ENCODE peak calls at places on chromosome 10, in five cellular contexts. R is uterus, W is psoas muscle, O is mesendoderm, K is iPS DF 6.9. H is an unnamed sample.

GRCh38 chr10:69512901-69513300 is 60.3 kb downstream of the NEUROG3 start:
- DNase-seq in W (no peak), O (no peak), R (no peak), K (no peak), H (no peak)

GRCh38 chr10:24196426-24197039 is 12.4 kb upstream of the KIAA1217 start:
- DNase-seq in W (peak; percentile 71), K (peak; percentile 79), R (peak; percentile 60), O (peak; percentile 81), H (peak; percentile 69)

GRCh38 chr10:77899080-77899477 is 27.5 kb downstream of the DLG5 start:
- DNase-seq in K (no peak), O (no peak), R (no peak), W (no peak), H (peak; percentile 67)

GRCh38 chr10:93098816-93099215 is 25.1 kb downstream of the CYP26A1 start:
- DNase-seq in R (no peak), W (no peak), K (no peak), O (no peak), H (no peak)

GRCh38 chr10:74486659-74487058 is 335.6 kb downstream of the ADK start:
- DNase-seq in O (no peak), K (no peak), R (no peak), W (no peak), H (no peak)

GRCh38 chr10:86151613-86152012 is 215.0 kb downstream of the GRID1 start:
- DNase-seq in O (no peak), K (no peak), W (no peak), R (no peak), H (no peak)

GRCh38 chr10:73991846-73992245 is 6.1 kb upstream of the VCL start:
- DNase-seq in K (no peak), O (no peak), R (no peak), W (peak; percentile 21), H (peak; percentile 81)

GRCh38 chr10:123669901-123670300 is 3.7 kb downstream of the GPR26 start:
- DNase-seq in K (no peak), W (no peak), O (no peak), R (no peak), H (no peak)

GRCh38 chr10:28926932-28927331 is 249.6 kb downstream of the BAMBI start:
- DNase-seq in W (no peak), K (no peak), R (no peak), O (no peak), H (no peak)

GRCh38 chr10:101780818-101781654 is 2.2 kb downstream of the NPM3 start:
- DNase-seq in O (peak; percentile 95), K (no peak), R (no peak), W (peak; percentile 59), H (peak; percentile 78)

GRCh38 chr10:44343836-44344235 is 41.1 kb downstream of the CXCL12 start:
- DNase-seq in K (no peak), W (no peak), O (peak; percentile 30), R (no peak), H (peak; percentile 9)

GRCh38 chr10:71920540-71921318 is 43.5 kb upstream of the CHST3 start:
- DNase-seq in R (peak; percentile 28), K (no peak), W (no peak), O (no peak), H (peak; percentile 75)

GRCh38 chr10:87761892-87762291 is 56.1 kb downstream of the ATAD1 start:
- DNase-seq in R (no peak), O (peak; percentile 35), K (no peak), W (no peak), H (no peak)

GRCh38 chr10:6473901-6474370 is 106.1 kb downstream of the PRKCQ start:
- DNase-seq in R (no peak), K (no peak), O (no peak), W (no peak), H (no peak)

GRCh38 chr10:4704034-4704545 is 121.9 kb upstream of the AKR1E2 start:
- DNase-seq in O (no peak), R (no peak), W (no peak), K (no peak), H (no peak)

GRCh38 chr10:46282460-46283216 is 4.2 kb upstream of the ANTXRL start:
- DNase-seq in O (peak; percentile 91), K (peak; percentile 5), R (peak; percentile 81), W (peak; percentile 83), H (peak; percentile 77)

GRCh38 chr10:50510517-50511473 is 113.0 kb downstream of the SGMS1 start:
- DNase-seq in W (no peak), O (no peak), R (no peak), K (no peak), H (no peak)

GRCh38 chr10:58511765-58512469 is 755 bp upstream of the BICC1 start:
- DNase-seq in W (peak; percentile 28), K (no peak), O (peak; percentile 5), R (peak; percentile 39), H (peak; percentile 43)

GRCh38 chr10:44183667-44184632 is 200.9 kb downstream of the CXCL12 start:
- DNase-seq in W (no peak), K (no peak), O (no peak), R (no peak), H (no peak)

GRCh38 chr10:102627446-102628293 is 16.6 kb upstream of the TRIM8 start:
- DNase-seq in W (peak; percentile 48), R (peak; percentile 74), K (no peak), O (peak; percentile 90), H (no peak)

GRCh38 chr10:132363921-132364593 is 32.1 kb downstream of the LRRC27 start:
- DNase-seq in W (no peak), K (no peak), R (peak; percentile 8), O (peak; percentile 43), H (no peak)

GRCh38 chr10:4034907-4035581 is 250.0 kb upstream of the KLF6 start:
- DNase-seq in O (no peak), W (no peak), K (no peak), R (no peak), H (no peak)

GRCh38 chr10:1137499-1138163 is 81.4 kb downstream of the WDR37 start:
- DNase-seq in W (no peak), K (no peak), R (no peak), O (no peak), H (no peak)

GRCh38 chr10:121596668-121597503 is 1.4 kb downstream of the FGFR2 start:
- DNase-seq in R (peak; percentile 72), K (peak; percentile 66), W (no peak), O (peak; percentile 85), H (peak; percentile 63)

GRCh38 chr10:6607778-6608177 is 27.7 kb upstream of the PRKCQ start:
- DNase-seq in O (no peak), W (no peak), K (no peak), R (no peak), H (no peak)

GRCh38 chr10:62045765-62046521 is 144.4 kb downstream of the ARID5B start:
- DNase-seq in K (no peak), R (no peak), O (peak; percentile 53), W (no peak), H (no peak)

GRCh38 chr10:130747359-130747758 is 564.2 kb downstream of the TCERG1L start:
- DNase-seq in K (no peak), W (no peak), R (no peak), O (no peak), H (peak; percentile 7)

GRCh38 chr10:68086910-68087309 is 11.8 kb upstream of the HERC4 start:
- DNase-seq in R (no peak), O (no peak), W (no peak), K (no peak), H (no peak)

GRCh38 chr10:114172241-114172640 is 1.8 kb downstream of the CCDC186 start:
- DNase-seq in W (no peak), K (no peak), R (no peak), O (no peak), H (no peak)

GRCh38 chr10:72086466-72087391 is 1.6 kb downstream of the SPOCK2 start:
- DNase-seq in O (peak; percentile 60), K (no peak), R (no peak), W (peak; percentile 39), H (peak; percentile 92)

GRCh38 chr10:44308935-44309334 is 76.0 kb downstream of the CXCL12 start:
- DNase-seq in O (no peak), R (no peak), K (no peak), W (no peak), H (no peak)

DNA sequence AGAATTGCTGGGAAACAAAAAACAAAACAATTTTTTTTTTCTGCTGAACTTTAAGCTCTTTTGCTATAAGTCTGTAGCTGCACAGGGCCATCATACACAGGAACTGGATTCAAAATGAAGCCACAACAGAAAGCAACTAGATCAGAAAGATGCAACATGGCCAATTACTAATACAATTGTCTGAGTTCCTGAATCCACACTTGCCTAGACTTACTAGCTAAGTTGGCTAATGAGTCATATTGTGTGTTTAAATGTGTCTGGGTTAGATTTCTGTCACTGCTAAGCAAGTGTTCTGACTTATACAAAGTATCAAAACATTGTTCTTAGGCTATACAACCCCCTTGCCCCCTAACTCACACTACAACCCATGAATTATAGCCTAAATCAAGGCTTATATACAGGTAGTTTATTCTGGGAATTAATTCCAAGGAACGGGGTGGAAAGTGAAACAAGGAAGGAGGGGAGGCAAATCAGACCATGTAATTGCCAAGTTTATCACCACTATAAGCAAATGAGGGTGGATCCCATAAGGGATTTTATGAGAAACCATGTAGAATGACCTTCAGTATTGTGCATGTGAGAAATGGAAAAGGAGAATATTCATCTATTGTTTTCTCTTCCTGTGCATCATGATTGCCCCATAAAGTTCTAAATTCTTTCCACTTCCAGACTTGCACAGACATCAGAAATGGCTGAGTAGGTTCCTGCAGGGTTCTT is 337.9 kb upstream of the SORCS1 start:
- DNase-seq in K (no peak), R (no peak), W (no peak), O (no peak), H (no peak)
- H3K27ac ChIP-seq in K (no peak overlapping the region), R (no peak overlapping the region), W (no peak overlapping the region), O (no peak overlapping the region), H (no peak overlapping the region)

GRCh38 chr10:22628309-22628708 is 86.1 kb downstream of the PIP4K2A start:
- DNase-seq in R (no peak), K (no peak), O (no peak), W (no peak), H (no peak)
- H3K4me1 ChIP-seq in R (no peaks in the 10 kb centered on the region), K (peaks cover 9% of the 10 kb centered on the region), O (peaks cover 3% of the 10 kb centered on the region), W (peaks cover 13% of the 10 kb centered on the region), H (peaks cover 34% of the 10 kb centered on the region)

GRCh38 chr10:99908512-99908911 is 101.2 kb downstream of the DNMBP start:
- DNase-seq in R (no peak), K (no peak), O (no peak), W (no peak), H (no peak)
- H3K27ac ChIP-seq in R (no peak overlapping the region), K (no peak overlapping the region), O (no peak overlapping the region), W (no peak overlapping the region), H (no peak overlapping the region)

GRCh38 chr10:18886102-18886501 is 162.5 kb upstream of the MALRD1 start:
- DNase-seq in K (no peak), R (no peak), O (no peak), W (no peak), H (peak; percentile 47)
- H3K4me1 ChIP-seq in K (no peaks in the 10 kb centered on the region), R (no peaks in the 10 kb centered on the region), O (no peaks in the 10 kb centered on the region), W (no peaks in the 10 kb centered on the region), H (no peaks in the 10 kb centered on the region)

DNA sequence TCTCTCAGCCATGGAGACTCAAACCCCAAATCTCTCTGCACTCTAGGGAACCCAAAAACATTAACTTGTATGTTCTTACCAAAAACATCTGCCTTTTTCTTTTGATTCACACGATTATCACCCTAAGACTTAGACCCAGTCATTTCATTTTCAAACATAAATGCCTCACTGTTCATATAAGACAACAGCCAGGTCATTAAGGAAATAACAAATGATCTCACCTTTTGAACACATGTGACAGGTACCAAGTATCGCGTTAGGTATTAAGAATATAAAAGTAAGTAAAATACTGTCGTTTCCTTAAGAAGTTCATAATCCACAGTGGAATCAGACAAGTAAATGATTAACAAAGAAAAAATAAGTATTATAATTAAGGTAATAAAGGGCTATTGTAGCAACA is 8.8 kb downstream of the TM9SF3 start:
- DNase-seq in O (no peak), W (no peak), R (no peak), K (no peak), H (no peak)
- H3K27ac ChIP-seq in O (no peak overlapping the region), W (no peak overlapping the region), R (no peak overlapping the region), K (no peak overlapping the region), H (no peak overlapping the region)

H was measured in Peyer's patch.